ENCODE peak calls at places on chromosomes 3 and 15, in nine cellular contexts. X, J, S, M, T, P, K, G and E are unnamed samples.
A peak's percentile ranks its signal among the peaks of the same experiment; 100 is the strongest.

GRCh38 chr3:46705022-46705530 is 3.9 kb downstream of the TMIE start:
- DNase-seq in K (peak; percentile 31), M (peak; percentile 79), J (peak; percentile 88), G (peak; percentile 90), S (no peak), P (peak; percentile 73), T (peak; percentile 75), X (peak; percentile 45), E (peak; percentile 62)

GRCh38 chr3:94928921-94929320 is 866.1 kb downstream of the NSUN3 start:
- DNase-seq in X (no peak), T (no peak), G (no peak), K (no peak), M (peak; percentile 86), P (no peak), S (no peak), J (no peak), E (no peak)

GRCh38 chr3:107242579-107242978 is 134.7 kb upstream of the CCDC54 start:
- DNase-seq in P (no peak), K (no peak), S (no peak), J (no peak), G (no peak), T (no peak), M (no peak), X (no peak), E (no peak)

GRCh38 chr3:172135185-172135584 is 95.8 kb downstream of the FNDC3B start:
- DNase-seq in J (no peak), M (no peak), P (no peak), X (no peak), S (no peak), K (no peak), G (no peak), T (no peak), E (no peak)

GRCh38 chr3:6182909-6183308 is 678.0 kb upstream of the GRM7 start:
- DNase-seq in T (no peak), X (no peak), M (no peak), K (no peak), S (no peak), J (no peak), G (no peak), P (no peak), E (no peak)

GRCh38 chr3:133476971-133477375 is 77.1 kb downstream of the BFSP2 start:
- DNase-seq in P (no peak), T (peak; percentile 53), S (no peak), G (no peak), J (peak; percentile 95), M (no peak), K (no peak), X (no peak), E (no peak)

GRCh38 chr3:41075958-41076357 is 123.3 kb upstream of the CTNNB1 start:
- DNase-seq in X (no peak), J (no peak), S (no peak), T (no peak), G (no peak), P (no peak), K (no peak), M (peak; percentile 21), E (no peak)

GRCh38 chr3:170802164-170803151 is 67.5 kb downstream of the RPL22L1 start:
- DNase-seq in P (no peak), S (no peak), J (peak; percentile 3), X (no peak), T (no peak), M (peak; percentile 94), G (no peak), K (no peak), E (no peak)

GRCh38 chr3:35616346-35616745 is 23.0 kb upstream of the ARPP21 start:
- DNase-seq in G (no peak), P (no peak), K (no peak), J (no peak), S (no peak), T (no peak), M (peak; percentile 11), X (no peak), E (no peak)

GRCh38 chr15:96324192-96324895 is 6.2 kb upstream of the NR2F2 start:
- DNase-seq in S (no peak), M (peak; percentile 58), J (no peak), P (no peak), G (no peak), K (no peak), T (peak; percentile 20), X (no peak), E (no peak)

GRCh38 chr15:67174864-67175573 is 79.4 kb downstream of the AAGAB start:
- DNase-seq in S (no peak), G (no peak), P (peak; percentile 45), T (peak; percentile 55), M (peak; percentile 65), K (no peak), J (no peak), X (no peak), E (no peak)

GRCh38 chr15:91915576-91915975 is 62.1 kb downstream of the SLCO3A1 start:
- DNase-seq in M (no peak), X (no peak), G (no peak), K (no peak), S (no peak), T (peak; percentile 85), J (no peak), P (no peak), E (no peak)

GRCh38 chr3:184005981-184006507 is 11.6 kb downstream of the ABCC5 start:
- DNase-seq in K (peak; percentile 5), G (peak; percentile 54), M (peak; percentile 14), J (peak; percentile 93), S (no peak), P (no peak), T (peak; percentile 93), X (no peak), E (peak; percentile 21)

GRCh38 chr15:22850055-22850454 is 11.6 kb downstream of the NIPA2 start:
- DNase-seq in J (no peak), T (no peak), K (no peak), G (no peak), S (no peak), M (peak; percentile 67), X (no peak), P (no peak), E (no peak)

GRCh38 chr15:90028376-90028775 is 27.3 kb downstream of the ZNF710 start:
- DNase-seq in J (no peak), P (no peak), K (no peak), S (no peak), T (no peak), X (no peak), G (no peak), M (no peak), E (no peak)

GRCh38 chr3:1987983-1988382 is 110.7 kb upstream of the CNTN4 start:
- DNase-seq in M (no peak), G (peak; percentile 34), S (no peak), X (no peak), T (peak; percentile 22), J (no peak), P (no peak), K (no peak), E (no peak)

GRCh38 chr3:178551916-178552321 is 15.7 kb downstream of the KCNMB2 start:
- DNase-seq in T (no peak), S (no peak), J (no peak), G (no peak), K (no peak), P (no peak), M (peak; percentile 56), X (no peak), E (no peak)

GRCh38 chr3:154085799-154086198 is 35.4 kb upstream of the ARHGEF26 start:
- DNase-seq in T (no peak), J (no peak), X (no peak), M (no peak), P (no peak), S (no peak), K (no peak), G (no peak), E (no peak)

GRCh38 chr3:42257007-42257406 is 9.0 kb downstream of the CCK start:
- DNase-seq in P (no peak), K (no peak), G (no peak), S (no peak), X (no peak), J (no peak), T (no peak), M (no peak), E (no peak)

GRCh38 chr3:27677554-27677953 is 44.6 kb downstream of the EOMES start:
- DNase-seq in K (no peak), M (peak; percentile 99), T (no peak), X (no peak), G (no peak), J (no peak), S (no peak), P (no peak), E (no peak)

GRCh38 chr15:66803182-66803729 is 101.2 kb downstream of the SMAD6 start:
- DNase-seq in P (no peak), J (peak; percentile 49), M (peak; percentile 97), G (peak; percentile 86), T (peak; percentile 86), K (no peak), X (no peak), S (no peak), E (no peak)

GRCh38 chr15:75350601-75351331 is 3.9 kb downstream of the NEIL1 start:
- DNase-seq in J (no peak), G (no peak), K (no peak), X (no peak), P (no peak), S (no peak), T (no peak), M (no peak), E (no peak)